ENCODE peak calls at places on chromosome 13, in seven cellular contexts. One of them, this sample, is unnamed.

GRCh38 chr13:73894995-73895571 is 239.1 kb downstream of the KLF12 start:
- DNase-seq in CD8-positive, alpha-beta memory T cell: no peak
- DNase-seq in thoracic aorta: no peak
- DNase-seq in fibroblast of lung: no peak
- DNase-seq in PC-9: no peak
- DNase-seq in GM12878: no peak
- DNase-seq in effector memory CD4-positive, alpha-beta T cell: no peak
- DNase-seq in this sample: no peak

GRCh38 chr13:90867336-90867683 is 480.2 kb upstream of the MIR17HG start:
- DNase-seq in CD8-positive, alpha-beta memory T cell: no peak
- DNase-seq in thoracic aorta: peak; percentile 3
- DNase-seq in fibroblast of lung: peak; percentile 71
- DNase-seq in PC-9: peak; percentile 73
- DNase-seq in GM12878: peak; percentile 24
- DNase-seq in effector memory CD4-positive, alpha-beta T cell: no peak
- DNase-seq in this sample: peak; percentile 50

GRCh38 chr13:46679369-46680180 is 117.4 kb downstream of the ESD start:
- DNase-seq in CD8-positive, alpha-beta memory T cell: peak; percentile 49
- DNase-seq in thoracic aorta: no peak
- DNase-seq in fibroblast of lung: peak; percentile 76
- DNase-seq in PC-9: no peak
- DNase-seq in GM12878: peak; percentile 53
- DNase-seq in effector memory CD4-positive, alpha-beta T cell: no peak
- DNase-seq in this sample: no peak

GRCh38 chr13:36612242-36612641 is 61.6 kb upstream of the SERTM1 start:
- DNase-seq in CD8-positive, alpha-beta memory T cell: no peak
- DNase-seq in thoracic aorta: no peak
- DNase-seq in fibroblast of lung: no peak
- DNase-seq in PC-9: no peak
- DNase-seq in GM12878: no peak
- DNase-seq in effector memory CD4-positive, alpha-beta T cell: no peak
- DNase-seq in this sample: no peak

GRCh38 chr13:50908371-50908770 is 1.2 kb upstream of the RNASEH2B start:
- DNase-seq in CD8-positive, alpha-beta memory T cell: no peak
- DNase-seq in thoracic aorta: no peak
- DNase-seq in fibroblast of lung: no peak
- DNase-seq in PC-9: no peak
- DNase-seq in GM12878: no peak
- DNase-seq in effector memory CD4-positive, alpha-beta T cell: no peak
- DNase-seq in this sample: no peak

GRCh38 chr13:98297043-98297442 is 120.0 kb upstream of the RNF113B start:
- DNase-seq in CD8-positive, alpha-beta memory T cell: no peak
- DNase-seq in thoracic aorta: no peak
- DNase-seq in fibroblast of lung: no peak
- DNase-seq in PC-9: no peak
- DNase-seq in GM12878: no peak
- DNase-seq in effector memory CD4-positive, alpha-beta T cell: no peak
- DNase-seq in this sample: no peak

GRCh38 chr13:85528578-85529215 is 270.5 kb downstream of the SLITRK6 start:
- DNase-seq in CD8-positive, alpha-beta memory T cell: no peak
- DNase-seq in thoracic aorta: no peak
- DNase-seq in fibroblast of lung: peak; percentile 81
- DNase-seq in PC-9: no peak
- DNase-seq in GM12878: no peak
- DNase-seq in effector memory CD4-positive, alpha-beta T cell: no peak
- DNase-seq in this sample: no peak

GRCh38 chr13:46622918-46623256 is 69.9 kb downstream of the LRCH1 start:
- DNase-seq in CD8-positive, alpha-beta memory T cell: no peak
- DNase-seq in thoracic aorta: no peak
- DNase-seq in fibroblast of lung: peak; percentile 92
- DNase-seq in PC-9: no peak
- DNase-seq in GM12878: no peak
- DNase-seq in effector memory CD4-positive, alpha-beta T cell: no peak
- DNase-seq in this sample: peak; percentile 24

GRCh38 chr13:101875717-101876393 is 423.4 kb downstream of the ITGBL1 start:
- DNase-seq in CD8-positive, alpha-beta memory T cell: no peak
- DNase-seq in thoracic aorta: no peak
- DNase-seq in fibroblast of lung: peak; percentile 77
- DNase-seq in PC-9: peak; percentile 7
- DNase-seq in GM12878: no peak
- DNase-seq in effector memory CD4-positive, alpha-beta T cell: no peak
- DNase-seq in this sample: no peak

GRCh38 chr13:62847520-62847919 is 1431.9 kb upstream of the PCDH20 start:
- DNase-seq in CD8-positive, alpha-beta memory T cell: no peak
- DNase-seq in thoracic aorta: no peak
- DNase-seq in fibroblast of lung: no peak
- DNase-seq in PC-9: no peak
- DNase-seq in GM12878: no peak
- DNase-seq in effector memory CD4-positive, alpha-beta T cell: no peak
- DNase-seq in this sample: no peak

GRCh38 chr13:71624641-71625040 is 242.4 kb downstream of the DACH1 start:
- DNase-seq in CD8-positive, alpha-beta memory T cell: no peak
- DNase-seq in thoracic aorta: no peak
- DNase-seq in fibroblast of lung: no peak
- DNase-seq in PC-9: no peak
- DNase-seq in GM12878: no peak
- DNase-seq in effector memory CD4-positive, alpha-beta T cell: no peak
- DNase-seq in this sample: no peak

GRCh38 chr13:74111901-74112824 is 22.0 kb downstream of the KLF12 start:
- DNase-seq in CD8-positive, alpha-beta memory T cell: no peak
- DNase-seq in thoracic aorta: no peak
- DNase-seq in fibroblast of lung: no peak
- DNase-seq in PC-9: no peak
- DNase-seq in GM12878: no peak
- DNase-seq in effector memory CD4-positive, alpha-beta T cell: no peak
- DNase-seq in this sample: no peak

GRCh38 chr13:100154835-100155463 is 66.1 kb downstream of the PCCA start:
- DNase-seq in CD8-positive, alpha-beta memory T cell: no peak
- DNase-seq in thoracic aorta: no peak
- DNase-seq in fibroblast of lung: no peak
- DNase-seq in PC-9: no peak
- DNase-seq in GM12878: no peak
- DNase-seq in effector memory CD4-positive, alpha-beta T cell: no peak
- DNase-seq in this sample: no peak

GRCh38 chr13:100163375-100163774 is 74.5 kb downstream of the PCCA start:
- DNase-seq in CD8-positive, alpha-beta memory T cell: no peak
- DNase-seq in thoracic aorta: no peak
- DNase-seq in fibroblast of lung: no peak
- DNase-seq in PC-9: no peak
- DNase-seq in GM12878: no peak
- DNase-seq in effector memory CD4-positive, alpha-beta T cell: no peak
- DNase-seq in this sample: no peak

GRCh38 chr13:100156786-100157185 is 67.9 kb downstream of the PCCA start:
- DNase-seq in CD8-positive, alpha-beta memory T cell: no peak
- DNase-seq in thoracic aorta: no peak
- DNase-seq in fibroblast of lung: no peak
- DNase-seq in PC-9: peak; percentile 3
- DNase-seq in GM12878: no peak
- DNase-seq in effector memory CD4-positive, alpha-beta T cell: no peak
- DNase-seq in this sample: no peak

GRCh38 chr13:100158569-100158968 is 69.7 kb downstream of the PCCA start:
- DNase-seq in CD8-positive, alpha-beta memory T cell: no peak
- DNase-seq in thoracic aorta: no peak
- DNase-seq in fibroblast of lung: no peak
- DNase-seq in PC-9: no peak
- DNase-seq in GM12878: no peak
- DNase-seq in effector memory CD4-positive, alpha-beta T cell: no peak
- DNase-seq in this sample: no peak

DNA sequence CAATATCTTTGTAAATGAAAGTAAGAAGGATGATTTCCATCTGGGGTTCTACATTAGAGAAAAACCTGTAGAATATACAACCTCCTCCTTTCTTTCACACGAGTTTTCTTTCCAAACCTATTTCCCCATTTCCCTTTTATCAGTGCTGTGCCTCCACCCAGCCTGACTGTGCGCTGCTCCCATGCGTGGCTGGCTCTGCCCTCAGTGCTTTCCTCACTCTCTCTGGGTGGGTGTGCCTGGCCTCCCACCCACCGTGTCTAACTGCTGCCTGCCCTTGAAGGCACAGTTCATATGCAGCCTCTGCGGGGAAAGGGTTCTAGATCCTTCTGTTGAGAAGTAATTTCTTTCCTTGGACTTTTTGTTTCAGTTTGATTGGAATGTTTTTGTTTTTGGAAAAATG is 70.7 kb downstream of the PCCA start:
- DNase-seq in CD8-positive, alpha-beta memory T cell: no peak
- DNase-seq in thoracic aorta: no peak
- DNase-seq in fibroblast of lung: no peak
- DNase-seq in PC-9: no peak
- DNase-seq in GM12878: no peak
- DNase-seq in effector memory CD4-positive, alpha-beta T cell: no peak
- DNase-seq in this sample: no peak
- H3K27ac ChIP-seq in CD8-positive, alpha-beta memory T cell: no peak overlapping the region
- H3K27ac ChIP-seq in thoracic aorta: no peak overlapping the region
- H3K27ac ChIP-seq in fibroblast of lung: no peak overlapping the region
- H3K27ac ChIP-seq in PC-9: no peak overlapping the region
- H3K27ac ChIP-seq in GM12878: no peak overlapping the region
- H3K27ac ChIP-seq in effector memory CD4-positive, alpha-beta T cell: no peak overlapping the region
- H3K27ac ChIP-seq in this sample: no peak overlapping the region

GRCh38 chr13:49540552-49540951 is 44.8 kb downstream of the PHF11 start:
- DNase-seq in CD8-positive, alpha-beta memory T cell: no peak
- DNase-seq in thoracic aorta: no peak
- DNase-seq in fibroblast of lung: peak; percentile 9
- DNase-seq in PC-9: no peak
- DNase-seq in GM12878: peak; percentile 23
- DNase-seq in effector memory CD4-positive, alpha-beta T cell: no peak
- DNase-seq in this sample: no peak
- H3K36me3 ChIP-seq in CD8-positive, alpha-beta memory T cell: no peaks in the 10 kb centered on the region
- H3K36me3 ChIP-seq in thoracic aorta: peaks cover 12% of the 10 kb centered on the region
- H3K36me3 ChIP-seq in fibroblast of lung: peaks cover 7% of the 10 kb centered on the region
- H3K36me3 ChIP-seq in PC-9: no peaks in the 10 kb centered on the region
- H3K36me3 ChIP-seq in GM12878: peaks cover 5% of the 10 kb centered on the region
- H3K36me3 ChIP-seq in effector memory CD4-positive, alpha-beta T cell: peaks cover 3% of the 10 kb centered on the region
- H3K36me3 ChIP-seq in this sample: peaks cover 57% of the 10 kb centered on the region

GRCh38 chr13:24279267-24279666 is 30.1 kb upstream of the C1QTNF9 start:
- DNase-seq in CD8-positive, alpha-beta memory T cell: no peak
- DNase-seq in thoracic aorta: no peak
- DNase-seq in fibroblast of lung: no peak
- DNase-seq in PC-9: no peak
- DNase-seq in GM12878: no peak
- DNase-seq in effector memory CD4-positive, alpha-beta T cell: no peak
- DNase-seq in this sample: no peak

GRCh38 chr13:24280722-24281121 is 28.7 kb upstream of the C1QTNF9 start:
- DNase-seq in CD8-positive, alpha-beta memory T cell: no peak
- DNase-seq in thoracic aorta: no peak
- DNase-seq in fibroblast of lung: no peak
- DNase-seq in PC-9: no peak
- DNase-seq in GM12878: peak; percentile 30
- DNase-seq in effector memory CD4-positive, alpha-beta T cell: no peak
- DNase-seq in this sample: no peak

GRCh38 chr13:24279706-24280105 is 29.7 kb upstream of the C1QTNF9 start:
- DNase-seq in CD8-positive, alpha-beta memory T cell: no peak
- DNase-seq in thoracic aorta: no peak
- DNase-seq in fibroblast of lung: peak; percentile 23
- DNase-seq in PC-9: no peak
- DNase-seq in GM12878: no peak
- DNase-seq in effector memory CD4-positive, alpha-beta T cell: no peak
- DNase-seq in this sample: no peak

GRCh38 chr13:24282256-24282655 is 27.1 kb upstream of the C1QTNF9 start:
- DNase-seq in CD8-positive, alpha-beta memory T cell: no peak
- DNase-seq in thoracic aorta: no peak
- DNase-seq in fibroblast of lung: no peak
- DNase-seq in PC-9: no peak
- DNase-seq in GM12878: no peak
- DNase-seq in effector memory CD4-positive, alpha-beta T cell: no peak
- DNase-seq in this sample: no peak

DNA sequence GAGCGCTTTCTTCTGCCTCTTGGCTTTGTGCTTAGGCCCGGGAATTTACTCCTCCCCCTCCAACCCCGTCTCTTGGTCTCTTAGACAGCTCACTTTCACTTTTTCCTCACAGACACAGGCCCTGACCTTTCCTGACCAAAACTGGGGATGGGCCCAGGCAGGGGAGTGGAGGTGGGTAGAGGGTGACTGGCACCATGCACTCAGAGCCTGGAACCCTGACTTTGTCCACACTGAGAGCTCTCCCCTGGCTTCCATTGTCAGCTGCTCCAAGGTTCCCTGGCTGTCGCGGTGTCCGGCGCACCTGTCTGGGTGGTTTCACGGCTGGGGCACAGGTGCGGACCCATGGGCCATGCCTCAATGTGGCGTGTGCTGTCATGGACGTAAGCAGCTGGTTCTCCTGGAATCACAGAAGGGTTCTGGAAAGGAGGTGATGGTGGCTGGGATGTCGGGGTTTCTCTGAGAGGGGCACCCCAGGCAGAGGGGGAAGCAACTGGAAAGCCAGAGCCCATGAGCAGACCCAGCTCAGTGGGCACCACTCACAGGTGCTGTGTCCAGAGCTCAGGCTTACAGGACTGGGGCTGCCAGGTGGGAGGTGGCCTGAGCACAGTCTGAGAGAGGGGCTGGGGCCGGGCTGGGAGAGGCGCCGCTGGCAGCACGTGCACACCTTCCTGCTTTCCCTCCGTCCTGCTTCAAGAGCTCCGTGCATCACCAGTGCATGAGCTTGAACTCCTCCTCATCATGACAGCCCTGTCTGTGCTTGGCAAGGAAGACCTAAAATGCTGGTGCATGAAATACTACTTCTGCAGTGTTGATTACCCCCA is 28.0 kb upstream of the C1QTNF9 start:
- DNase-seq in CD8-positive, alpha-beta memory T cell: no peak
- DNase-seq in thoracic aorta: no peak
- DNase-seq in fibroblast of lung: no peak
- DNase-seq in PC-9: no peak
- DNase-seq in GM12878: no peak
- DNase-seq in effector memory CD4-positive, alpha-beta T cell: no peak
- DNase-seq in this sample: no peak
- H3K27ac ChIP-seq in CD8-positive, alpha-beta memory T cell: no peak overlapping the region
- H3K27ac ChIP-seq in thoracic aorta: no peak overlapping the region
- H3K27ac ChIP-seq in fibroblast of lung: no peak overlapping the region
- H3K27ac ChIP-seq in PC-9: no peak overlapping the region
- H3K27ac ChIP-seq in GM12878: peak overlapping the region; percentile 38
- H3K27ac ChIP-seq in effector memory CD4-positive, alpha-beta T cell: peak overlapping the region; percentile 16
- H3K27ac ChIP-seq in this sample: no peak overlapping the region

GRCh38 chr13:114296902-114297301 is 15.5 kb downstream of the UPF3A start:
- DNase-seq in CD8-positive, alpha-beta memory T cell: no peak
- DNase-seq in thoracic aorta: no peak
- DNase-seq in fibroblast of lung: no peak
- DNase-seq in PC-9: no peak
- DNase-seq in GM12878: no peak
- DNase-seq in effector memory CD4-positive, alpha-beta T cell: no peak
- DNase-seq in this sample: no peak
- H3K36me3 ChIP-seq in CD8-positive, alpha-beta memory T cell: peaks cover 9% of the 10 kb centered on the region
- H3K36me3 ChIP-seq in thoracic aorta: peaks cover 40% of the 10 kb centered on the region
- H3K36me3 ChIP-seq in fibroblast of lung: peaks cover 14% of the 10 kb centered on the region
- H3K36me3 ChIP-seq in PC-9: peaks cover 5% of the 10 kb centered on the region
- H3K36me3 ChIP-seq in GM12878: peaks cover 29% of the 10 kb centered on the region
- H3K36me3 ChIP-seq in effector memory CD4-positive, alpha-beta T cell: peaks cover 38% of the 10 kb centered on the region
- H3K36me3 ChIP-seq in this sample: peaks cover 46% of the 10 kb centered on the region

DNA sequence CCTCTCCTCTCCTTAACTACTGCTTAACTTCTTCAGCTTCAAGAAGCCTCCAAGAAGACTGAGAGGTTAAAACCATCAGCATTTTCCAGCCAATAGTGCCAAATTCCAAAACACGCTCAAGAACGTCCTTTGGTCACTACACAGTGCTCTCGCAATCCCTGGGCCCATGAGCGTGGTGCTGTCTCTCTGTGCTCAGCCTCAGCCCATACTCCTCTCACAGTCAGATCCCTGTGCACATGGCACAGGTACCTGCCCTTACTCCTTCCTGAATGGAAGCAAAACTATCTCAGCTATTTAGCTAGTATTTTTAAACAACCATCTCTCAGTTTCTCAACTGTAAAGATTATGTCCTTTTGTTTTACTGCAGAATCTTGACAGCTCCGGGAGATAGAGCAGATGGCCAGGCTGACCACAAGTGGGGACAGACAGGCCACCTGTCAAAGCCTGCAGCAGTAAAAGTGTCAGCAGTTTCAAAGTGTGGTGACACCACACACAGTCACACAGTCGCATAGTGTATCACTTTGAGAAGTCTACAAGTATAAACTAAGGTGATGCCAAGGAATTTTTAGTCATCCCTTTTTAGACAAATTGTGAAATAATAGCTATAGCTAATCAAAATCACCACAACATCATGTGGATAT is 35.7 kb downstream of the DZIP1 start:
- DNase-seq in CD8-positive, alpha-beta memory T cell: no peak
- DNase-seq in thoracic aorta: no peak
- DNase-seq in fibroblast of lung: no peak
- DNase-seq in PC-9: no peak
- DNase-seq in GM12878: no peak
- DNase-seq in effector memory CD4-positive, alpha-beta T cell: no peak
- DNase-seq in this sample: no peak
- H3K27ac ChIP-seq in CD8-positive, alpha-beta memory T cell: no peak overlapping the region
- H3K27ac ChIP-seq in thoracic aorta: no peak overlapping the region
- H3K27ac ChIP-seq in fibroblast of lung: no peak overlapping the region
- H3K27ac ChIP-seq in PC-9: no peak overlapping the region
- H3K27ac ChIP-seq in GM12878: no peak overlapping the region
- H3K27ac ChIP-seq in effector memory CD4-positive, alpha-beta T cell: no peak overlapping the region
- H3K27ac ChIP-seq in this sample: no peak overlapping the region